ENCODE peak calls at places on chromosome 9, in six cellular contexts. K is A673, I is aorta, B is left lung, T is HFF-Myc, Z is NT2/D1. P is an unnamed sample.

GRCh38 chr9:96491079-96491879 is 41.3 kb downstream of the HABP4 start:
- DNase-seq in K (no peak), I (no peak), B (no peak), T (no peak), Z (no peak), P (no peak)

GRCh38 chr9:86926130-86926529 is 21.2 kb downstream of the GAS1 start:
- DNase-seq in K (no peak), I (no peak), B (no peak), T (no peak), Z (no peak), P (no peak)

GRCh38 chr9:82031538-82032280 is 43.1 kb downstream of the SPATA31D1 start:
- DNase-seq in K (peak), I (no peak), B (no peak), T (peak), Z (no peak), P (peak)

GRCh38 chr9:131045300-131046092 is 36.5 kb downstream of the LAMC3 start:
- DNase-seq in K (no peak), I (no peak), B (peak), T (no peak), Z (no peak), P (no peak)

GRCh38 chr9:104322581-104322980 is 181.5 kb upstream of the OR13F1 start:
- DNase-seq in K (no peak), I (no peak), B (no peak), T (no peak), Z (no peak), P (no peak)

GRCh38 chr9:98541684-98542230 is 167.0 kb downstream of the GABBR2 start:
- DNase-seq in K (no peak), I (no peak), B (no peak), T (no peak), Z (no peak), P (no peak)

GRCh38 chr9:614421-614820 is 227.1 kb upstream of the DMRT1 start:
- DNase-seq in K (no peak), I (no peak), B (no peak), T (no peak), Z (no peak), P (no peak)

GRCh38 chr9:113566712-113567071 is 103.2 kb downstream of the RGS3 start:
- DNase-seq in K (no peak), I (peak), B (no peak), T (no peak), Z (no peak), P (no peak)

GRCh38 chr9:87596862-87597261 is 99.2 kb downstream of the DAPK1 start:
- DNase-seq in K (no peak), I (no peak), B (no peak), T (no peak), Z (no peak), P (no peak)

GRCh38 chr9:124721109-124721850 is 49.8 kb downstream of the NR6A1 start:
- DNase-seq in K (peak), I (no peak), B (no peak), T (no peak), Z (no peak), P (no peak)

GRCh38 chr9:37663926-37664325 is 13.2 kb downstream of the FRMPD1 start:
- DNase-seq in K (no peak), I (no peak), B (no peak), T (no peak), Z (no peak), P (no peak)

GRCh38 chr9:37669232-37669631 is 18.5 kb downstream of the FRMPD1 start:
- DNase-seq in K (no peak), I (no peak), B (no peak), T (no peak), Z (no peak), P (no peak)

GRCh38 chr9:37667706-37668672 is 17.2 kb downstream of the FRMPD1 start:
- DNase-seq in K (no peak), I (no peak), B (no peak), T (no peak), Z (peak), P (no peak)
- H3K4me3 ChIP-seq in K (no peak), I (no peak), B (no peak), T (no peak), Z (no peak), P (no peak)

DNA sequence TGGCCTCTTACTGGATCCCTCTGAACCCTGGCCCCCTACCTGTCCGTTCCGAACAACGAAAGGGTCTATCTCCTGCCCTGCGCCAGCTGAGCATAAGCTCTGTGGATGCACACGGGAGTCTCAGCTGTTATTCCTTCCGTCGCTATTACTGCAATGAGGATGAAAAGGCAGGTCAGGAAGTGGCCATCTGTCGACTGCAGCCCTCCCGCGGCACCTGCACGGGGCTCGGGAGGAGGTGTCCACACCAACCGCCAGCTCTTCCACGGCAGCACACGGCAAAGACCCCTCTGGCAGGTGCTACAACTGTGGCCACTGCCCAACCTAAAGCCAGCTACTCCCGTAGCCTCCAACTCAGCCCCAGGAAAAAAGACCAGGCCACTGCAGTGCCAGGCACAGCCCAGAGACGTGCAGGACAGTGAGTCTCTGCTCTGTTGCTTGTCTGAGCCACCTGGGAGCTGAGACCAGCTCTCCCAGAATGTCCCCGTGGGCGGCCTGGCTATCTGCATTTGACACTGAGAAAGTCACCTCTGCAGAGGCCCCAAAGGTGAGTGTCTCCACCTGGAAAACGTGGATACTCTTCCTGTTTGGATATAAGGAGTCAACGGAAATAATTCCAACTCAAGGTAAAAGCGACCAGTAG is 19.1 kb downstream of the CAMSAP1 start:
- DNase-seq in K (no peak), I (no peak), B (no peak), T (no peak), Z (no peak), P (no peak)
- H3K4me3 ChIP-seq in K (no peak), I (no peak), B (no peak), T (no peak), Z (no peak), P (no peak)

GRCh38 chr9:2032234-2032633 is 17.1 kb downstream of the SMARCA2 start:
- DNase-seq in K (no peak), I (no peak), B (no peak), T (no peak), Z (no peak), P (no peak)
- H3K4me3 ChIP-seq in K (no peak), I (no peak), B (no peak), T (peak), Z (no peak), P (no peak)

GRCh38 chr9:72200452-72200851 is 51.2 kb downstream of the GDA start:
- DNase-seq in K (no peak), I (no peak), B (no peak), T (no peak), Z (no peak), P (no peak)
- H3K4me3 ChIP-seq in K (no peak), I (no peak), B (no peak), T (no peak), Z (no peak), P (no peak)

P was measured in epithelial cell of proximal tubule.